ENCODE peak calls at places on chromosomes 1 and 21, in five cellular contexts. F is lung, H is stomach, V is uterus, N is transverse colon. T is an unnamed sample. For H3K4me1, the result is how much of the 10 kb centered on the place peaks cover.

GRCh38 chr1:53075206-53075605 is 13.2 kb downstream of the PODN start:
- DNase-seq in F (no peak), H (no peak), V (no peak), N (peak), T (peak)

GRCh38 chr21:25980710-25981109 is 189.9 kb downstream of the APP start:
- DNase-seq in F (no peak), H (no peak), V (no peak), N (no peak), T (no peak)

GRCh38 chr1:50562106-50562505 is 138.9 kb upstream of the DMRTA2 start:
- DNase-seq in F (no peak), H (no peak), V (no peak), N (no peak), T (no peak)

GRCh38 chr1:112904071-112904830 is 51.7 kb downstream of the SLC16A1 start:
- DNase-seq in F (no peak), H (no peak), V (no peak), N (no peak), T (no peak)

GRCh38 chr1:233543338-233544255 is 70.3 kb upstream of the KCNK1 start:
- DNase-seq in F (no peak), H (no peak), V (peak), N (no peak), T (no peak)

GRCh38 chr1:193558491-193559028 is 372.1 kb upstream of the B3GALT2 start:
- DNase-seq in F (peak), H (no peak), V (no peak), N (no peak), T (no peak)

GRCh38 chr1:224689354-224689753 is 73.2 kb downstream of the CNIH3 start:
- DNase-seq in F (no peak), H (no peak), V (no peak), N (no peak), T (no peak)

GRCh38 chr1:159429074-159429861 is 2.7 kb upstream of the OR10J4 start:
- DNase-seq in F (no peak), H (no peak), V (no peak), N (no peak), T (no peak)

GRCh38 chr1:98221926-98222325 is 301.1 kb upstream of the DPYD start:
- DNase-seq in F (no peak), H (no peak), V (no peak), N (no peak), T (no peak)

GRCh38 chr1:207810173-207810572 is 58.3 kb downstream of the CD46 start:
- DNase-seq in F (peak), H (no peak), V (no peak), N (no peak), T (no peak)

GRCh38 chr1:1432566-1432950 is 2.9 kb upstream of the VWA1 start:
- DNase-seq in F (no peak), H (no peak), V (no peak), N (no peak), T (no peak)

GRCh38 chr1:228029281-228029680 is 22.5 kb downstream of the WNT3A start:
- DNase-seq in F (no peak), H (no peak), V (no peak), N (peak), T (peak)

GRCh38 chr1:241177665-241178064 is 179.3 kb downstream of the RGS7 start:
- DNase-seq in F (no peak), H (no peak), V (no peak), N (no peak), T (no peak)

GRCh38 chr1:41381691-41382530 is 20.7 kb downstream of the FOXO6 start:
- DNase-seq in F (no peak), H (peak), V (peak), N (peak), T (no peak)

GRCh38 chr1:72037745-72038343 is 244.5 kb downstream of the NEGR1 start:
- DNase-seq in F (peak), H (peak), V (no peak), N (peak), T (no peak)

GRCh38 chr1:248823517-248824001 is 2.2 kb downstream of the SH3BP5L start:
- DNase-seq in F (no peak), H (no peak), V (no peak), N (no peak), T (no peak)

GRCh38 chr1:248821101-248821500 is 4.6 kb downstream of the SH3BP5L start:
- DNase-seq in F (no peak), H (no peak), V (no peak), N (no peak), T (no peak)

GRCh38 chr1:248821641-248822040 is 4.1 kb downstream of the SH3BP5L start:
- DNase-seq in F (no peak), H (no peak), V (no peak), N (no peak), T (no peak)

GRCh38 chr1:248824301-248824700 is 1.4 kb downstream of the SH3BP5L start:
- DNase-seq in F (no peak), H (no peak), V (no peak), N (no peak), T (no peak)

DNA sequence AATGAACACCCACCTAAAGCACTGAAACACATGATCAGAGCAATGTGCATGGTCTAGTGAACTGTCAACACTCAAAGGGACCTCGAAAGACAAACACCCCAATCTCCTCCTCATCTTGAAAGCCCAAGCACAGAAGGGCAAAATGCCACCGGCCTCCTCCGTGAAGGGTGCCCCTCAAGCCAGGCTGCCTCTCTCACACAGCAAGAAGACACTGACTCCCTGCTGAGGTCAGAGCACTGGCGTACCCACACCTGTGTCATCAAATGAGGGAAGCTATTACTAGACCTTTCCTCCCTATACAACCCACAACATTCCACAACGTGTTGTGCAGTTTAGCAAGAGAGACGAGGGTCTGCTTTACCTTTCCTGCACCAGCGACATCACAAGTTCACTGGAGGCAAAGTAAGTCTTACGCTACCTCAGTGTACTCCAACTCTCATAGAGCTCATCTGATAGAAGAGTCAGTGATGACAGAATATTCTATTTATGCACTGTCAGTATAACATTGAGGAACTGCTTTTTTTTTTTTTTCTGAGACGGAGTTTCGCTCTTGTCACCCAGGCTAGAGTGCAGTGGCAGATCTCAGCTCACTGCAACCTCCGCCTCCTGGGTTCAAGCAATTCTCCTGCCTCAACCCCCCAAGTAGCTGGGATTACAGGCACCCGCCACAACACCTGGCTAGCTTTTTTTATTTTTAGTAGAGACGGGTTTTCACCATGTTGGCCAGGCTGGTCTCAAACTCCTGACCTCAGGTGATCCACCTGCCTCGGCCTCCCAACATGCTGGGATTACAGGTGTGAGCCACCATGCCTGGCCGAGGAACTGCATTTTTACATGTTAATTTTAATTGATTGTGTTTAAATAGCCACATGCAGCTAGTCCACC is 3.3 kb downstream of the SH3BP5L start:
- DNase-seq in F (no peak), H (no peak), V (no peak), N (no peak), T (no peak)
- H3K4me3 ChIP-seq in F (no peak), H (no peak), V (no peak), N (no peak), T (peak)

DNA sequence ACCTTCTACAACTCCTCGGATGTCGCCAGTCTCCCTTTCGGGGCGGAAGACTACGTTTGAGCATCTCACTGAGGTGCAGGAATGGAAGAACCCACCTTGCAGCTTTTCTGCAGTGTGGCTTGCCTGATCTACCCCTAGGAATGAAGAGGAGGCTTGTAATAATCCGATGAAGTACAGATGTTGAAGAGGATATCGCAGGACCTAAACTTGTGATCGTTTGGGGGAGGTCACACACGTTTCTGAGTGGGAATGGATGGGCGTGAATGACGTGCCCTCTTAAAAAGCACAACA is 465 bp downstream of the MAN1A2 start:
- DNase-seq in F (no peak), H (no peak), V (no peak), N (no peak), T (no peak)
- H3K4me1 ChIP-seq in F (under half), H (half or more), V (under half), N (under half), T (under half)

GRCh38 chr1:12715896-12716437 is at the start of gene AADACL3:
- DNase-seq in F (no peak), H (no peak), V (no peak), N (no peak), T (no peak)
- H3K4me3 ChIP-seq in F (no peak), H (no peak), V (no peak), N (no peak), T (no peak)

GRCh38 chr21:35215870-35216269 is 166.8 kb upstream of the RUNX1 start:
- DNase-seq in F (no peak), H (no peak), V (no peak), N (no peak), T (no peak)

GRCh38 chr21:35219719-35220118 is 170.6 kb upstream of the RUNX1 start:
- DNase-seq in F (no peak), H (no peak), V (no peak), N (no peak), T (no peak)

GRCh38 chr21:35219291-35219690 is 170.2 kb upstream of the RUNX1 start:
- DNase-seq in F (no peak), H (no peak), V (no peak), N (no peak), T (no peak)

GRCh38 chr21:35216966-35217365 is 167.9 kb upstream of the RUNX1 start:
- DNase-seq in F (no peak), H (no peak), V (no peak), N (no peak), T (no peak)

GRCh38 chr21:35217504-35218060 is 168.5 kb upstream of the RUNX1 start:
- DNase-seq in F (peak), H (no peak), V (no peak), N (no peak), T (no peak)
- H3K4me1 ChIP-seq in F (under half), H (under half), V (under half), N (under half), T (under half)

GRCh38 chr1:21652937-21653743 is 16.0 kb downstream of the RAP1GAP start:
- DNase-seq in F (no peak), H (no peak), V (no peak), N (no peak), T (no peak)

GRCh38 chr1:21653744-21654100 is 15.4 kb downstream of the RAP1GAP start:
- DNase-seq in F (no peak), H (no peak), V (no peak), N (no peak), T (no peak)

GRCh38 chr1:21651214-21652042 is 17.7 kb downstream of the RAP1GAP start:
- DNase-seq in F (no peak), H (peak), V (peak), N (peak), T (no peak)

GRCh38 chr1:21654209-21654608 is 14.9 kb downstream of the RAP1GAP start:
- DNase-seq in F (no peak), H (no peak), V (no peak), N (no peak), T (no peak)

GRCh38 chr1:21652101-21652936 is 16.8 kb downstream of the RAP1GAP start:
- DNase-seq in F (no peak), H (no peak), V (no peak), N (no peak), T (no peak)
- H3K4me3 ChIP-seq in F (no peak), H (peak), V (peak), N (peak), T (peak)

DNA sequence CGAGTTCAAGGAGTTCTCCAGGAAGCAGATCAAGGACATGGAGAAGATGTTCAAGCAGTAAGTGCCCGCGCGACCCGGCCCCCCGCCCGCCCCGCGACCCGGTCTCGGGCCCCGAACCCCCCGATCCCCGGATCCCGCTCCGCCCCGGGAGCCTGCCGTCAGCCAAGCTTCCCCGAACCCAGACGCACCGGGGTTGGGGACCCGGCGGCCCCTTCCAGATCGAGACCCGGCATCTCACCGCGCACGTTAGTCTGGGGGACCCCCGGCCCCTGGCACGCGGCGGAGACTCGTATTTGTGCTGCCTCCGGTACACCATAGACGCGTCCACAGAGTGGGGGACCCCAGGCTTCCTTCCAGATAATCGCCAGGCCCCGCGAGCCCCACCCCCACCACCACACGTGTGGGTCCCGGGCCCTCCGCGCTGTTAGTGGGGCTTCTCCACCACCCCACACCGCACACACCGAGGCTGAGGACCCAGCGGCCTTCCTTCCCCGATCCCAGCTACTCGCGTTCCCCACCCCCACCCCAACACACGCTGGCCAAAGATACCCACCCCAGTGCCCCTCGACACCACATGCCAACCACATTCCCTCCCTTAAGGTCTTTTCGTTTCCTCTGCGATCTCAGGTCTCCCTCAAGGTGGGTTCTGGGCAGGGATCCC is 665 bp downstream of the EFHD2 start:
- DNase-seq in F (no peak), H (no peak), V (no peak), N (no peak), T (no peak)
- H3K4me1 ChIP-seq in F (under half), H (half or more), V (under half), N (under half), T (under half)

DNA sequence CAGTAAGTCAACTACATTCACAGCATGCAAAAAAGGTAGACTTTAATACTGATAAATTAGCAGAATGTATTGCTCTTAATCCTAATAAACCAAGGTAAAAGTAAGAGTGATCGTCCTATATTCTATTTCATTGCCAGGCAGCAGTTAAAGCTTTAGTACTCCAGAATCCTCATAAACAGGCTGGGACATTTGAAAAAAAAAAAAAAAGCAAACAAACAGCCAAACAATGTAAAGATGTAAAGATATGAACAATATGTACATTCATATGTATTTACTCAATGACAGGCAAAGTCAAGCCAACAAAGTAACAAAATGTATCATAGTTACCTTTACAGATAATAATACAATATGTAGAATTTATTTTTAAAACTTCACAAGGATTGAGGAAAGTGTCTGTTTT is 383.6 kb downstream of the COL11A1 start:
- DNase-seq in F (no peak), H (no peak), V (no peak), N (no peak), T (no peak)
- H3K4me3 ChIP-seq in F (no peak), H (no peak), V (no peak), N (no peak), T (no peak)

GRCh38 chr1:156484480-156485058 is 16.0 kb downstream of the MEF2D start:
- DNase-seq in F (no peak), H (no peak), V (no peak), N (no peak), T (no peak)
- H3K4me1 ChIP-seq in F (under half), H (half or more), V (under half), N (under half), T (under half)

GRCh38 chr1:6180215-6180577 is at the start of gene CHD5:
- DNase-seq in F (no peak), H (no peak), V (no peak), N (no peak), T (no peak)
- H3K4me3 ChIP-seq in F (no peak), H (peak), V (peak), N (no peak), T (peak)